ENCODE peak calls at places on chromosomes 1 and 21, in ten cellular contexts. F is nucleus accumbens; N is epithelial cell of esophagus; P is activated CD4-positive, alpha-beta memory T cell treated with anti-CD3 and anti-CD28 coated beads, Interleukin-2, amount 10 ng/mL, durations not matched to agents 7 days and 5 days; G is WERI-Rb-1; K is T-cell; V is T-helper 17 cell; A is BJ; X is mammary epithelial cell; M is aorta. I is an unnamed sample.

GRCh38 chr21:45836694-45837670 is 144.6 kb upstream of the COL6A1 start:
- DNase-seq in F (no peak), N (peak), P (no peak), G (no peak), K (no peak), V (no peak), A (no peak), X (no peak), M (peak), I (no peak)

GRCh38 chr1:182484531-182485257 is 34.7 kb downstream of the RGSL1 start:
- DNase-seq in F (no peak), N (peak), P (no peak), G (peak), K (no peak), V (no peak), A (no peak), X (peak), M (no peak), I (no peak)

GRCh38 chr1:230768903-230769570 is 21.8 kb downstream of the CAPN9 start:
- DNase-seq in F (no peak), N (peak), P (no peak), G (no peak), K (no peak), V (no peak), A (peak), X (peak), M (no peak), I (no peak)

GRCh38 chr21:45299026-45299863 is 11.6 kb upstream of the POFUT2 start:
- DNase-seq in F (no peak), N (peak), P (no peak), G (no peak), K (no peak), V (no peak), A (no peak), X (no peak), M (peak), I (no peak)

GRCh38 chr1:1943834-1944570 is 24.9 kb upstream of the TMEM52 start:
- DNase-seq in F (peak), N (peak), P (peak), G (peak), K (peak), V (peak), A (no peak), X (peak), M (peak), I (no peak)

GRCh38 chr1:219265026-219265515 is 91.4 kb downstream of the LYPLAL1 start:
- DNase-seq in F (no peak), N (peak), P (no peak), G (no peak), K (no peak), V (no peak), A (no peak), X (no peak), M (no peak), I (no peak)

GRCh38 chr1:66374148-66374547 is 159.8 kb upstream of the SGIP1 start:
- DNase-seq in F (no peak), N (no peak), P (no peak), G (no peak), K (no peak), V (no peak), A (no peak), X (no peak), M (no peak), I (no peak)

GRCh38 chr1:180854456-180854855 is 58.2 kb upstream of the KIAA1614 start:
- DNase-seq in F (no peak), N (no peak), P (no peak), G (no peak), K (no peak), V (no peak), A (no peak), X (peak), M (no peak), I (no peak)

GRCh38 chr1:60504206-60504868 is 430.8 kb upstream of the C1orf87 start:
- DNase-seq in F (no peak), N (no peak), P (no peak), G (no peak), K (no peak), V (no peak), A (no peak), X (no peak), M (no peak), I (no peak)

GRCh38 chr1:242146640-242147039 is 147.7 kb upstream of the MAP1LC3C start:
- DNase-seq in F (no peak), N (no peak), P (no peak), G (no peak), K (no peak), V (no peak), A (no peak), X (no peak), M (no peak), I (no peak)

GRCh38 chr1:230894032-230894431 is 25.7 kb upstream of the C1orf198 start:
- DNase-seq in F (no peak), N (no peak), P (no peak), G (no peak), K (no peak), V (no peak), A (no peak), X (no peak), M (no peak), I (no peak)

GRCh38 chr1:55230654-55231053 is 15.5 kb upstream of the USP24 start:
- DNase-seq in F (no peak), N (peak), P (no peak), G (no peak), K (no peak), V (no peak), A (no peak), X (no peak), M (no peak), I (no peak)

GRCh38 chr1:29171521-29171920 is 10.2 kb downstream of the SRSF4 start:
- DNase-seq in F (no peak), N (no peak), P (no peak), G (no peak), K (no peak), V (no peak), A (no peak), X (no peak), M (no peak), I (no peak)

GRCh38 chr1:145799806-145800205 is 24.1 kb downstream of the RNF115 start:
- DNase-seq in F (no peak), N (no peak), P (no peak), G (no peak), K (no peak), V (no peak), A (no peak), X (no peak), M (no peak), I (no peak)

I was measured in hypothalamus.